ENCODE peak calls at places on chromosomes 4 and X, in four cellular contexts. S is cardiac muscle cell, V is astrocyte, P is trophoblast cell. H is an unnamed sample. For H3K4me1, the result is how much of the 10 kb centered on the place peaks cover.

GRCh38 chrX:77427586-77427985 is 19.6 kb upstream of the FGF16 start:
- DNase-seq in S (no peak), V (no peak), P (no peak), H (no peak)

GRCh38 chr4:153465583-153465921 is 608 bp upstream of the TMEM131L start:
- DNase-seq in S (peak), V (no peak), P (no peak), H (peak)

GRCh38 chr4:94603170-94603747 is 151.5 kb downstream of the PDLIM5 start:
- DNase-seq in S (peak), V (peak), P (no peak), H (no peak)

GRCh38 chr4:102675142-102675541 is 85.6 kb downstream of the MANBA start:
- DNase-seq in S (peak), V (peak), P (peak), H (no peak)

GRCh38 chrX:2577844-2578444 is 77.2 kb upstream of the DHRSX start:
- DNase-seq in S (no peak), V (no peak), P (no peak), H (no peak)

GRCh38 chrX:154350429-154351182 is 23.8 kb downstream of the FLNA start:
- DNase-seq in S (peak), V (no peak), P (no peak), H (peak)

GRCh38 chrX:16558489-16558888 is 91.5 kb upstream of the S100G start:
- DNase-seq in S (no peak), V (no peak), P (no peak), H (no peak)

GRCh38 chr4:157804986-157805385 is 367.8 kb downstream of the GASK1B start:
- DNase-seq in S (no peak), V (peak), P (no peak), H (no peak)

GRCh38 chrX:10990418-10990817 is 120.7 kb upstream of the HCCS start:
- DNase-seq in S (no peak), V (no peak), P (no peak), H (no peak)

GRCh38 chr4:105934381-105934780 is 39.1 kb downstream of the NPNT start:
- DNase-seq in S (no peak), V (no peak), P (no peak), H (no peak)

GRCh38 chr4:136985683-136986082 is 546.6 kb downstream of the PCDH18 start:
- DNase-seq in S (no peak), V (no peak), P (peak), H (no peak)

GRCh38 chr4:1991596-1992434 is 17.0 kb downstream of the NELFA start:
- DNase-seq in S (no peak), V (no peak), P (no peak), H (no peak)

GRCh38 chr4:1991087-1991486 is 17.7 kb downstream of the NELFA start:
- DNase-seq in S (no peak), V (no peak), P (no peak), H (no peak)

GRCh38 chr4:1989533-1990347 is 19.0 kb downstream of the NELFA start:
- DNase-seq in S (no peak), V (no peak), P (no peak), H (no peak)

GRCh38 chr4:1990676-1991075 is 18.1 kb downstream of the NELFA start:
- DNase-seq in S (no peak), V (no peak), P (no peak), H (no peak)

DNA sequence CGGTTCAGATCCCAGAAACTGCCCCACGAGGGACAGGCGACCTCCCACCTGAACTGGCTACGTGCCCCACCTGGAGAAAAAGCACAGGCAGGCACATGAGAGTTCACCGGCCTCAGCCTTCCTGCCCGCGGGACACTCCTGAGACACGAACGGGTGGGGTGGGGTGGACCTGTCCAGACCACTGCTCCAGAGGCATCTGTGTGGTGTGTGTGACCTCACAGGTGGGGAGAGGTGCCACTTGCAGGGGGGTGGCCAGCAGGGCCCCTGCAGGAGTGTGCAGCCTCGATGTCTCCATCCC is 18.5 kb downstream of the NELFA start:
- DNase-seq in S (no peak), V (no peak), P (no peak), H (no peak)
- H3K4me3 ChIP-seq in S (no peak), V (no peak), P (no peak), H (no peak)

DNA sequence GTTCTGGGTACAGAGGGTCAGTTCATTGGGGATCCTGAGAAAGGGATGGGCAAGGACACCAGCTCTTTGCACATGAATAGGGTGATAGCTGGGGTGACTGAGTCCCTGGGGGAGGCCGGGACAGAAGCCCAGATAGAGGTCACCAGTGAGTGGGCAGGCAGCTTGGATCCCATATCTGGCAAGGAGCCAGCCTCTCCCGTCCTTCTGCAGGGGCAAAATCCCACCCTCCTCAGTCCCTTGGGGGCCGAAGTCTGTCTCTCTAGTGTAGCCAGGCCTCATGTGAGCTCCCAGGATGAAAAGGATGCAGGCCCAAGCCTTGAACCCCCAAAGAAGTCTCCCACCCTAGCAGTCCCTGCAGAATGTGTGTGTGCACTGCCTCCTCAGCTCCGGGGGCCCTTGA is 16.9 kb upstream of the GAGE10 start:
- DNase-seq in S (no peak), V (no peak), P (no peak), H (no peak)
- H3K4me1 ChIP-seq in S (under half), V (under half), P (under half), H (under half)

GRCh38 chr4:152258804-152259708 is 276.8 kb downstream of the FBXW7 start:
- DNase-seq in S (peak), V (peak), P (no peak), H (no peak)
- H3K4me3 ChIP-seq in S (no peak), V (no peak), P (no peak), H (no peak)

GRCh38 chr4:186935881-186936280 is 212.2 kb upstream of the FAT1 start:
- DNase-seq in S (no peak), V (no peak), P (peak), H (no peak)
- H3K4me1 ChIP-seq in S (under half), V (under half), P (under half), H (under half)

H was measured in PC-9.